ENCODE peak calls at places on chromosomes 2 and 18, in nine cellular contexts. One of them, this sample, is unnamed.

GRCh38 chr18:79859314-79859713 is 61.6 kb downstream of the KCNG2 start:
- DNase-seq in AG04450: no peak
- DNase-seq in left ventricle myocardium inferior: no peak
- DNase-seq in CD8-positive, alpha-beta T cell: no peak
- DNase-seq in adrenal gland: no peak
- DNase-seq in mucosa of descending colon: no peak
- DNase-seq in foreskin fibroblast: no peak
- DNase-seq in mesendoderm: no peak
- DNase-seq in CD8-positive, alpha-beta memory T cell: no peak
- DNase-seq in this sample: no peak

GRCh38 chr2:241660593-241661213 is 23.2 kb downstream of the ATG4B start:
- DNase-seq in AG04450: no peak
- DNase-seq in left ventricle myocardium inferior: no peak
- DNase-seq in CD8-positive, alpha-beta T cell: no peak
- DNase-seq in adrenal gland: no peak
- DNase-seq in mucosa of descending colon: no peak
- DNase-seq in foreskin fibroblast: no peak
- DNase-seq in mesendoderm: no peak
- DNase-seq in CD8-positive, alpha-beta memory T cell: no peak
- DNase-seq in this sample: no peak

GRCh38 chr2:241764272-241765241 is 12.1 kb upstream of the GAL3ST2 start:
- DNase-seq in AG04450: no peak
- DNase-seq in left ventricle myocardium inferior: no peak
- DNase-seq in CD8-positive, alpha-beta T cell: no peak
- DNase-seq in adrenal gland: no peak
- DNase-seq in mucosa of descending colon: no peak
- DNase-seq in foreskin fibroblast: no peak
- DNase-seq in mesendoderm: peak
- DNase-seq in CD8-positive, alpha-beta memory T cell: no peak
- DNase-seq in this sample: no peak

GRCh38 chr18:62919109-62919838 is 203.9 kb downstream of the PHLPP1 start:
- DNase-seq in AG04450: no peak
- DNase-seq in left ventricle myocardium inferior: no peak
- DNase-seq in CD8-positive, alpha-beta T cell: no peak
- DNase-seq in adrenal gland: no peak
- DNase-seq in mucosa of descending colon: no peak
- DNase-seq in foreskin fibroblast: no peak
- DNase-seq in mesendoderm: no peak
- DNase-seq in CD8-positive, alpha-beta memory T cell: no peak
- DNase-seq in this sample: no peak

GRCh38 chr18:42296723-42297122 is 341.7 kb downstream of the PIK3C3 start:
- DNase-seq in AG04450: no peak
- DNase-seq in left ventricle myocardium inferior: no peak
- DNase-seq in CD8-positive, alpha-beta T cell: no peak
- DNase-seq in adrenal gland: no peak
- DNase-seq in mucosa of descending colon: no peak
- DNase-seq in foreskin fibroblast: no peak
- DNase-seq in mesendoderm: no peak
- DNase-seq in CD8-positive, alpha-beta memory T cell: no peak
- DNase-seq in this sample: no peak

GRCh38 chr18:56661414-56662101 is 10.4 kb downstream of the WDR7 start:
- DNase-seq in AG04450: no peak
- DNase-seq in left ventricle myocardium inferior: no peak
- DNase-seq in CD8-positive, alpha-beta T cell: no peak
- DNase-seq in adrenal gland: no peak
- DNase-seq in mucosa of descending colon: no peak
- DNase-seq in foreskin fibroblast: peak
- DNase-seq in mesendoderm: no peak
- DNase-seq in CD8-positive, alpha-beta memory T cell: no peak
- DNase-seq in this sample: no peak

GRCh38 chr2:218397502-218398436 is 1.9 kb upstream of the CTDSP1 start:
- DNase-seq in AG04450: no peak
- DNase-seq in left ventricle myocardium inferior: peak
- DNase-seq in CD8-positive, alpha-beta T cell: peak
- DNase-seq in adrenal gland: peak
- DNase-seq in mucosa of descending colon: peak
- DNase-seq in foreskin fibroblast: peak
- DNase-seq in mesendoderm: peak
- DNase-seq in CD8-positive, alpha-beta memory T cell: peak
- DNase-seq in this sample: no peak

GRCh38 chr2:134623796-134624195 is 95.0 kb downstream of the TMEM163 start:
- DNase-seq in AG04450: no peak
- DNase-seq in left ventricle myocardium inferior: no peak
- DNase-seq in CD8-positive, alpha-beta T cell: no peak
- DNase-seq in adrenal gland: no peak
- DNase-seq in mucosa of descending colon: peak
- DNase-seq in foreskin fibroblast: no peak
- DNase-seq in mesendoderm: no peak
- DNase-seq in CD8-positive, alpha-beta memory T cell: no peak
- DNase-seq in this sample: no peak

GRCh38 chr18:292271-292670 is 24.4 kb upstream of the THOC1 start:
- DNase-seq in AG04450: no peak
- DNase-seq in left ventricle myocardium inferior: no peak
- DNase-seq in CD8-positive, alpha-beta T cell: no peak
- DNase-seq in adrenal gland: no peak
- DNase-seq in mucosa of descending colon: no peak
- DNase-seq in foreskin fibroblast: no peak
- DNase-seq in mesendoderm: no peak
- DNase-seq in CD8-positive, alpha-beta memory T cell: no peak
- DNase-seq in this sample: no peak

DNA sequence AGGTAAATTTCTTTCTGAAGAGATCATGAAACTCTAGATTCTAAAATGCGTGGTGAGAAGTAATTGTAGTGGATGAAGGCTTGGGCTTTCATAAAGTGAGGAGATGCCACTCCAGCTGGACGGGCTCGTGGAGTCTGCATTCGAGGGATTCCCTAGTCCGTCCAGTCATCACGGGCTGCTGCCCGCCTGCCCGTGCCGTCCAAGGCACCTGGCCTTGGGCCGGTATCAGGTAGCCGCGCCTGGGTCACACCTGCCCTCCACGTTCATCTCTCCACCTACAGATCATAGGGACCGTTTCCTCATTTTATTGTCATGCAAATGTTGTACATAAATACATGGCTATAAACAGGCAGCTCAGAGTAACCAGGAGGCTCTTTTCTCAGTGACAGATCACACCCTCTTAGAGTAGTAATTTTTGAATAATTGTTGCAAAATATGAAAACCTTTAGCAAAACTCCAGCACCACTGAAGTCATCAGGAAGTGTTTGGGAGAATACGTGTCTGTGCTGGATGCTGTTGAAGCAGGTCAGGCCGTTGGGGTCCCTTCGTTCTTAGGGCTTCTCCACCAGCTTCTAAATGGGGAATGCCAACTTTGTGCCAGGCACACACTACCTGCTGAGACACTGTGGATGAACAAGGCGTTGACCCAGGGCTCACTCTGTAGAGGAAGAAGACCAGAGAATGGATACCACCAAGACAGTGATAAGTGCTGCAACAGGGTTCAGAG is 112.6 kb downstream of the FAM210A start:
- DNase-seq in AG04450: no peak
- DNase-seq in left ventricle myocardium inferior: no peak
- DNase-seq in CD8-positive, alpha-beta T cell: peak
- DNase-seq in adrenal gland: no peak
- DNase-seq in mucosa of descending colon: peak
- DNase-seq in foreskin fibroblast: no peak
- DNase-seq in mesendoderm: no peak
- DNase-seq in CD8-positive, alpha-beta memory T cell: peak
- DNase-seq in this sample: no peak
- H3K4me3 ChIP-seq in AG04450: no peak
- H3K4me3 ChIP-seq in left ventricle myocardium inferior: no peak
- H3K4me3 ChIP-seq in CD8-positive, alpha-beta T cell: no peak
- H3K4me3 ChIP-seq in adrenal gland: no peak
- H3K4me3 ChIP-seq in mucosa of descending colon: no peak
- H3K4me3 ChIP-seq in foreskin fibroblast: no peak
- H3K4me3 ChIP-seq in mesendoderm: no peak
- H3K4me3 ChIP-seq in CD8-positive, alpha-beta memory T cell: no peak
- H3K4me3 ChIP-seq in this sample: no peak

DNA sequence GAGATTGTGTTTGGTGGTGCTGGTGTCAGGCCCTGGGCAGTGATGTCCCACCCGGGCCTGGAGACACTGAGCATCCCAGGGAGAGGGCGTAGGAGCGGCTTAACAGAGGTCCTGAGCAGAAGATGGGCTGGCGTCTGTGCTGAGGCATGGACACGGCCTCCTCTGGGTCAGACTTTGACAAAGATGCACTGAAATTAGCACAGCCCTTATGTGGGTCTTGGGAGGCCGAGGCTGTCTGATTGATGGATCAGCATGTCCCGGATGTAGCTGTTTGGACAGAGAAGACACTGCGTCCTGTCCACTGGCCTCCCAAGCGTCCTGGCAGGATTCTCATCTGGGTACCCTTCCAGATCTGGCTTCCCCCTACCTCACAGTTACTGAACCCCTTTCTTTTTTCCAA is 159.4 kb downstream of the ANKRD30B start:
- DNase-seq in AG04450: no peak
- DNase-seq in left ventricle myocardium inferior: no peak
- DNase-seq in CD8-positive, alpha-beta T cell: no peak
- DNase-seq in adrenal gland: no peak
- DNase-seq in mucosa of descending colon: no peak
- DNase-seq in foreskin fibroblast: no peak
- DNase-seq in mesendoderm: no peak
- DNase-seq in CD8-positive, alpha-beta memory T cell: no peak
- DNase-seq in this sample: no peak
- H3K4me3 ChIP-seq in AG04450: no peak
- H3K4me3 ChIP-seq in left ventricle myocardium inferior: no peak
- H3K4me3 ChIP-seq in CD8-positive, alpha-beta T cell: no peak
- H3K4me3 ChIP-seq in adrenal gland: no peak
- H3K4me3 ChIP-seq in mucosa of descending colon: no peak
- H3K4me3 ChIP-seq in foreskin fibroblast: no peak
- H3K4me3 ChIP-seq in mesendoderm: no peak
- H3K4me3 ChIP-seq in CD8-positive, alpha-beta memory T cell: no peak
- H3K4me3 ChIP-seq in this sample: no peak

GRCh38 chr2:9112079-9112721 is 94.4 kb upstream of the ASAP2 start:
- DNase-seq in AG04450: peak
- DNase-seq in left ventricle myocardium inferior: no peak
- DNase-seq in CD8-positive, alpha-beta T cell: no peak
- DNase-seq in adrenal gland: peak
- DNase-seq in mucosa of descending colon: no peak
- DNase-seq in foreskin fibroblast: peak
- DNase-seq in mesendoderm: no peak
- DNase-seq in CD8-positive, alpha-beta memory T cell: no peak
- DNase-seq in this sample: peak

GRCh38 chr2:9113916-9114315 is 92.7 kb upstream of the ASAP2 start:
- DNase-seq in AG04450: no peak
- DNase-seq in left ventricle myocardium inferior: no peak
- DNase-seq in CD8-positive, alpha-beta T cell: no peak
- DNase-seq in adrenal gland: no peak
- DNase-seq in mucosa of descending colon: no peak
- DNase-seq in foreskin fibroblast: no peak
- DNase-seq in mesendoderm: peak
- DNase-seq in CD8-positive, alpha-beta memory T cell: no peak
- DNase-seq in this sample: no peak

GRCh38 chr2:9115219-9115618 is 91.4 kb upstream of the ASAP2 start:
- DNase-seq in AG04450: no peak
- DNase-seq in left ventricle myocardium inferior: no peak
- DNase-seq in CD8-positive, alpha-beta T cell: no peak
- DNase-seq in adrenal gland: no peak
- DNase-seq in mucosa of descending colon: no peak
- DNase-seq in foreskin fibroblast: no peak
- DNase-seq in mesendoderm: no peak
- DNase-seq in CD8-positive, alpha-beta memory T cell: no peak
- DNase-seq in this sample: no peak

GRCh38 chr2:9113262-9113661 is 93.3 kb upstream of the ASAP2 start:
- DNase-seq in AG04450: no peak
- DNase-seq in left ventricle myocardium inferior: no peak
- DNase-seq in CD8-positive, alpha-beta T cell: no peak
- DNase-seq in adrenal gland: no peak
- DNase-seq in mucosa of descending colon: no peak
- DNase-seq in foreskin fibroblast: no peak
- DNase-seq in mesendoderm: no peak
- DNase-seq in CD8-positive, alpha-beta memory T cell: no peak
- DNase-seq in this sample: no peak

DNA sequence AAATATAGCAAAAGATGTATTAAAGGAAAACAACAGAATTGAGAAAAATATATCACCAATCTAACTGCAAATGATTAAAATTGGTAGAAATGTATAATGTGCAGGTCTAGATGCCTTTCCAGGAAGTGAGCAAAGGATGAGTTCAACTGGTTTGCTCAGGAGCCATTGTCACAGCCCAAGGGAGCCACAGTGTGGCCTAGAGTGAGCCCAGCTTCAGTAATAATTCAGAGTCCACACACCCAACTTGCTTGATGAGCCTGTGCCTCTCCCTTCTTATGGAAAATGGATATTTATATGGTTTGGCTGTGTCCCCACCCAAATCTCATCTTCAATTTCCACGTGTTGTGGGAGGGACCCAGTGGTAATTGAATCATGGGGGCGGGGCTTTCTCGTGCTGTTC is 92.2 kb upstream of the ASAP2 start:
- DNase-seq in AG04450: no peak
- DNase-seq in left ventricle myocardium inferior: no peak
- DNase-seq in CD8-positive, alpha-beta T cell: no peak
- DNase-seq in adrenal gland: no peak
- DNase-seq in mucosa of descending colon: no peak
- DNase-seq in foreskin fibroblast: no peak
- DNase-seq in mesendoderm: no peak
- DNase-seq in CD8-positive, alpha-beta memory T cell: no peak
- DNase-seq in this sample: no peak
- H3K4me3 ChIP-seq in AG04450: no peak
- H3K4me3 ChIP-seq in left ventricle myocardium inferior: no peak
- H3K4me3 ChIP-seq in CD8-positive, alpha-beta T cell: no peak
- H3K4me3 ChIP-seq in adrenal gland: no peak
- H3K4me3 ChIP-seq in mucosa of descending colon: no peak
- H3K4me3 ChIP-seq in foreskin fibroblast: no peak
- H3K4me3 ChIP-seq in mesendoderm: no peak
- H3K4me3 ChIP-seq in CD8-positive, alpha-beta memory T cell: no peak
- H3K4me3 ChIP-seq in this sample: no peak

GRCh38 chr2:160616149-160616548 is 122.5 kb upstream of the RBMS1 start:
- DNase-seq in AG04450: no peak
- DNase-seq in left ventricle myocardium inferior: no peak
- DNase-seq in CD8-positive, alpha-beta T cell: no peak
- DNase-seq in adrenal gland: no peak
- DNase-seq in mucosa of descending colon: no peak
- DNase-seq in foreskin fibroblast: no peak
- DNase-seq in mesendoderm: no peak
- DNase-seq in CD8-positive, alpha-beta memory T cell: no peak
- DNase-seq in this sample: no peak

GRCh38 chr2:160621748-160622147 is 128.1 kb upstream of the RBMS1 start:
- DNase-seq in AG04450: no peak
- DNase-seq in left ventricle myocardium inferior: no peak
- DNase-seq in CD8-positive, alpha-beta T cell: no peak
- DNase-seq in adrenal gland: no peak
- DNase-seq in mucosa of descending colon: no peak
- DNase-seq in foreskin fibroblast: no peak
- DNase-seq in mesendoderm: no peak
- DNase-seq in CD8-positive, alpha-beta memory T cell: no peak
- DNase-seq in this sample: no peak
- H3K4me3 ChIP-seq in AG04450: no peak
- H3K4me3 ChIP-seq in left ventricle myocardium inferior: no peak
- H3K4me3 ChIP-seq in CD8-positive, alpha-beta T cell: no peak
- H3K4me3 ChIP-seq in adrenal gland: no peak
- H3K4me3 ChIP-seq in mucosa of descending colon: no peak
- H3K4me3 ChIP-seq in foreskin fibroblast: no peak
- H3K4me3 ChIP-seq in mesendoderm: no peak
- H3K4me3 ChIP-seq in CD8-positive, alpha-beta memory T cell: no peak
- H3K4me3 ChIP-seq in this sample: no peak

This sample was measured in HFF-Myc.